ENCODE peak calls at places on chromosome 21, in five cellular contexts. E is adipocyte, F is heart left ventricle, M is Peyer's patch, H is GM23248. G is an unnamed sample. For H3K4me1, the result is how much of the 10 kb centered on the place peaks cover.

GRCh38 chr21:26461500-26461899 is 111.6 kb downstream of the CYYR1 start:
- DNase-seq in E (no peak), F (no peak), M (no peak), H (peak), G (no peak)

GRCh38 chr21:32533611-32534010 is 51.7 kb downstream of the TCP10L start:
- DNase-seq in E (no peak), F (no peak), M (no peak), H (no peak), G (no peak)

GRCh38 chr21:43619856-43620255 is 39.4 kb downstream of the HSF2BP start:
- DNase-seq in E (no peak), F (no peak), M (no peak), H (no peak), G (no peak)

GRCh38 chr21:31261759-31262158 is 82.3 kb downstream of the TIAM1 start:
- DNase-seq in E (no peak), F (no peak), M (no peak), H (no peak), G (no peak)

GRCh38 chr21:44413566-44414290 is 41.6 kb upstream of the LRRC3 start:
- DNase-seq in E (no peak), F (no peak), M (no peak), H (no peak), G (peak)

GRCh38 chr21:28615276-28615675 is 377.4 kb downstream of the LTN1 start:
- DNase-seq in E (peak), F (no peak), M (no peak), H (peak), G (no peak)

GRCh38 chr21:31945576-31945975 is 72.8 kb downstream of the HUNK start:
- DNase-seq in E (peak), F (no peak), M (no peak), H (peak), G (no peak)

GRCh38 chr21:21163904-21164303 is 165.7 kb downstream of the NCAM2 start:
- DNase-seq in E (peak), F (peak), M (peak), H (peak), G (peak)

GRCh38 chr21:37358392-37358791 is 8.2 kb upstream of the DYRK1A start:
- DNase-seq in E (no peak), F (no peak), M (no peak), H (no peak), G (no peak)

GRCh38 chr21:32914424-32915070 is 111.2 kb upstream of the OLIG2 start:
- DNase-seq in E (no peak), F (no peak), M (no peak), H (no peak), G (no peak)

GRCh38 chr21:26844258-26845065 is 747 bp downstream of the ADAMTS1 start:
- DNase-seq in E (peak), F (peak), M (no peak), H (peak), G (no peak)

GRCh38 chr21:35237287-35237686 is 188.2 kb upstream of the RUNX1 start:
- DNase-seq in E (no peak), F (no peak), M (no peak), H (no peak), G (no peak)

GRCh38 chr21:35236090-35236489 is 187.0 kb upstream of the RUNX1 start:
- DNase-seq in E (no peak), F (no peak), M (no peak), H (no peak), G (no peak)

GRCh38 chr21:35239811-35240219 is 190.7 kb upstream of the RUNX1 start:
- DNase-seq in E (no peak), F (peak), M (no peak), H (no peak), G (no peak)

GRCh38 chr21:35234725-35235124 is 185.6 kb upstream of the RUNX1 start:
- DNase-seq in E (no peak), F (no peak), M (no peak), H (no peak), G (no peak)

DNA sequence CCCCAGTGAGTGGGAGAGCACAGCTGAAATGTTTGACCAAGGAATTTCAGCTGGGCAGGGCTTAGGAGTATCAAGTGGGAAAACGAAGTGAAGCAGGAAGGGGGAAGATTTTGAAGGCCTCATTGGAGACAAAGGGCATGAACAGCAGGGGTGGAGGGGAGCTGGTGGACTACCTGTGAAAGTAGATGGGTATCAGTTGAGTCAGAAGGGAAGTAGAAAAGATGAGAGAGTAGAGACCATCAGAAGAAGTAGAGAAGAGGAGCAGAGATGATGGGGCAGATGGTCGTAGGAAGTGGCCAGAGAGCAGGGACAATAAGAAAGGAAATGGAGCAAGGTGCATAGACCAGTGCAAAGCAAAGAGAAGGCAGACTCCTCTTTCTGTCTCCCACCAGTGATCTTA is 189.0 kb upstream of the RUNX1 start:
- DNase-seq in E (no peak), F (no peak), M (no peak), H (no peak), G (no peak)
- H3K4me1 ChIP-seq in E (under half), F (under half), M (under half), H (under half), G (under half)

DNA sequence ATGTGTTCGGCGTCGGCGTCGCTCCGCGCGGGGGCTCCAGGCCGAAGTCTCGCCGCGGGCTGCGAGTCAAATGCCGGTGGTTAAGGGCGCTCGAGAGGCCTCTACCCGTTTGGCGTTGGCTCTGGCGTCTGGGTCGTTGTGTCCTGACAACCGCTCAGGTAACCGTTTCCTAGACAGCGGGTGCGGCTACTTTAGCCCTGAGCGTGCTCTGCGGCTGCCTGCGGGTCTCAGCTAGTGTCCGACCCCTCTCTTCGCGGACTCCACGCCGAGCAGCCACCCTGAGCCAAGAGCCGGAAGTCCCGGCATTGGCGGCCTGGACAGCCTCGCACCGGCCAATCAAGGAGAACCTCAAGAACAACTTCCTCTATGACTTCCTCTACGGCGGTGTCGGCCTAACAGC is 173.4 kb downstream of the SETD4 start:
- DNase-seq in E (no peak), F (no peak), M (no peak), H (no peak), G (no peak)
- H3K4me1 ChIP-seq in E (under half), F (under half), M (under half), H (under half), G (under half)

GRCh38 chr21:45418301-45419071 is 13.5 kb downstream of the COL18A1 start:
- DNase-seq in E (no peak), F (peak), M (no peak), H (no peak), G (no peak)
- H3K4me1 ChIP-seq in E (under half), F (under half), M (under half), H (under half), G (under half)

DNA sequence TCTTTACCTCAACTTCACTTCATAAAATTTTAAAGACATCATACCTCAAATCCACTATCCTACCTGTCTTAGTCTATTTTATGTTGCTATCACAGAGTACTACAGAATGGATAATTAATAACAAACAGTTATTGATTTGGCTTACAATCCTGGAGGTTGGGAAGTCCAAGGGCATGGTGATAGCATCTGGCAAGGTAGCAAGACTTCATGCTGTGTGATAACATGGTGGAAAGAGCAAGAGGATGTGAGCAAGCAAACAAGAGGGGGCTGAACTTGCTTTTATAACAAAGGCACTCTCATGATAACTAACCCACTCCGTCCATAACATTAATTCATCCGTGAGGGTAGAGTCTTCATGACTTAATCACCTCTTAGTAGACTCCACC is 33.8 kb downstream of the C21orf91 start:
- DNase-seq in E (no peak), F (no peak), M (no peak), H (no peak), G (no peak)
- H3K4me1 ChIP-seq in E (under half), F (under half), M (under half), H (under half), G (under half)

GRCh38 chr21:39014751-39015150 is 168.5 kb downstream of the PSMG1 start:
- DNase-seq in E (peak), F (no peak), M (no peak), H (peak), G (no peak)

GRCh38 chr21:39009587-39010225 is 173.5 kb downstream of the PSMG1 start:
- DNase-seq in E (no peak), F (peak), M (no peak), H (no peak), G (no peak)

GRCh38 chr21:39012314-39013230 is 170.7 kb downstream of the PSMG1 start:
- DNase-seq in E (no peak), F (no peak), M (no peak), H (no peak), G (no peak)

GRCh38 chr21:39010629-39011404 is 172.4 kb downstream of the PSMG1 start:
- DNase-seq in E (no peak), F (peak), M (no peak), H (no peak), G (no peak)

DNA sequence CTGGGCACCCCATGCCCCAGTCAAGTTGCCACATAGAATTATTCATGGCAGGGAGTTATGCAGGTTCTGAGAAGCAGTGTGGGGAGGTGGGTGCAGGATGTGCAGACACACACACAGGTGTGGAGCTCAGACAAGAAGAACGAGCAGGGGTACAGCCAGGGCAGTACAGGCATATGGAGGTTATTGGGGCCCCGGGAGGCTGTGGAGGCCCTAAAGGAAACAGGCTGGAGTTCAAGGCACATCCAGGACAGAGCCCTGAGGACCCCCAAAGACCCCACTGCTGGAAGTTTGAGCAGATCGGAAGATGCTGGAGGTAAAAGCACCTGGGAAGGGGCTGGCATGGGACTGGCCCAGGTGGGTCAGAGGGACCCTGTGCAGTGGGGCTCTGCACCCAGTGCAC is 171.3 kb downstream of the PSMG1 start:
- DNase-seq in E (no peak), F (no peak), M (no peak), H (no peak), G (no peak)
- H3K4me1 ChIP-seq in E (under half), F (under half), M (under half), H (under half), G (under half)

GRCh38 chr21:42108554-42108885 is 37.4 kb downstream of the UMODL1 start:
- DNase-seq in E (no peak), F (peak), M (no peak), H (no peak), G (no peak)
- H3K4me1 ChIP-seq in E (under half), F (under half), M (under half), H (under half), G (under half)

DNA sequence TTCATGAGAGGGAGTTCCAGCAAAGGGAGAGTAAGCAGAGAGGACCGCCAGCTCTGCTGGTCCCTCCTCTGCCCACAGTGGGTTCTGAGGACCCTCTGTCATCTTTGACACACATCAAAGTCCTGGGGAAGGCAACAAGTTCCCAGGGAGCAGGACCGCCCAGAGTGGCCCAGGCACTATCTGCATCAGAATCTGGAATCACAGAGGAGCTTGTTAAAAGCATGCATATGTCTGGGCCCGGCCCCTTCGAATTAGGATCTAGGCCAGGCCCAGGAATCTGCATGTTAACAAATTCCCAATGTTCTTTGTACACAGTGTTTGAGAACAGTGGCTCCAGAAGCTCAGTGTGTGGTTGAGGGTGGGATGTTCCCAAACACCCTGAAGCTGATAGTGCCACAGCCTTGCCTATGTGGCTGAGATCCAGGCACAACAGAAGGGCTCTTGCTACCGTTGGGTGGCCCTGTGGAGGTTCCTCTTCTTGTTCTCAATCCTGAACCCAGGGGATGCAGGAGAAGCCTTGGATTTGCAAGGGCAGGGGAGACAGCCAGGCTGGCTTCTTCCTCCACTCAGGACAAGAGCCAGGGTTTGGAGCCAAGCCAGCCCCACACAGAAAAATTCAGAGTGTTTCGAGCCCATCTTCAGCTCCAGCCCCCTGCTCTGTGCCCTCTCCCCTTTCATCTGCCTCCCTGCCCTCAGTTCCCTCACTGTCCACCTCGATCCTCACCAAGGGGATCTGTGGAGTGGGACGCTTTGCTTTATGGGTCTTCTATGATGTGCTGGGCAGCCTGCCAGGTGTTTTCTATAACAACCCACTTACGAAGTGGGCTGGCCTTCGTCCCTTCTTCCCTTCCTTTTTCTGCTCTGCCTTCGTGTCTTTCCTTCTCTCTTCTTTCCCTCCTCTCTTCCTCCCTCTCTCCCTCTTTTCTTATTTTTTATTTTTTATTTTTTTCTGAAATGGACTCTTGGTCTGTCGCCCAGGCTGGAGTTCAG is 129.0 kb upstream of the TMPRSS2 start:
- DNase-seq in E (no peak), F (no peak), M (no peak), H (no peak), G (no peak)
- H3K4me1 ChIP-seq in E (under half), F (under half), M (under half), H (under half), G (under half)

DNA sequence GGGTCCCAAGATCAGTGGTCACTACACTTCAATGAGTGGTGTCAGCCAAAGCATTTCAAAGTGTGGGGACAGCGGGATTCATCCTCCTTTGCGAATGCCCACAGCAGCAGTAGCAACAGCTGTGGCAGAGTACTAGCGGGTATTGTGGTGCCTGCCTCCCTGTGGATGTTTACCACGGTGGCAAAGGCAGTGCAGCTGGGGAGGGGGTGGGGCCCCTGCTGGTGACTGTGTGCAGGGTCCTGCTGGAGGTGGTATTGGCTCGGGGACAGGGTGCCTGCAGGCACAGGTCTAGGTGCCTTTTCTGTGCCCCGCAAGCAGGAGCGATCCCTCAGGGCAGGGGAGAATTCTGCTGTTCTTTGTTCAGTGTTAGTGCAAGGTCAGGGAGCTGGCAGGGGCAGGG is 415.7 kb downstream of the USP25 start:
- DNase-seq in E (no peak), F (no peak), M (no peak), H (no peak), G (no peak)
- H3K4me1 ChIP-seq in E (under half), F (under half), M (under half), H (under half), G (under half)